ENCODE peak calls at places on chromosomes 12 and 14, in eight cellular contexts. One of them, this sample, is unnamed.

GRCh38 chr12:116432321-116432750 is 126.8 kb upstream of the MAP1LC3B2 start:
- DNase-seq in transverse colon: no peak
- DNase-seq in DMS153: no peak
- DNase-seq in left cardiac atrium: no peak
- DNase-seq in endothelial cell of umbilical vein: no peak
- DNase-seq in NCI-H1436: no peak
- DNase-seq in T47D: peak; percentile 81
- DNase-seq in A549: no peak
- DNase-seq in this sample: peak; percentile 53

GRCh38 chr12:24143928-24144327 is 194.5 kb upstream of the SOX5 start:
- DNase-seq in transverse colon: no peak
- DNase-seq in DMS153: no peak
- DNase-seq in left cardiac atrium: no peak
- DNase-seq in endothelial cell of umbilical vein: no peak
- DNase-seq in NCI-H1436: no peak
- DNase-seq in T47D: no peak
- DNase-seq in A549: no peak
- DNase-seq in this sample: no peak

GRCh38 chr12:13839937-13840336 is 141.5 kb downstream of the GRIN2B start:
- DNase-seq in transverse colon: no peak
- DNase-seq in DMS153: no peak
- DNase-seq in left cardiac atrium: no peak
- DNase-seq in endothelial cell of umbilical vein: no peak
- DNase-seq in NCI-H1436: no peak
- DNase-seq in T47D: no peak
- DNase-seq in A549: no peak
- DNase-seq in this sample: no peak

GRCh38 chr14:101235042-101235871 is 326.0 kb upstream of the DIO3 start:
- DNase-seq in transverse colon: peak; percentile 65
- DNase-seq in DMS153: no peak
- DNase-seq in left cardiac atrium: peak; percentile 44
- DNase-seq in endothelial cell of umbilical vein: peak; percentile 55
- DNase-seq in NCI-H1436: peak; percentile 50
- DNase-seq in T47D: peak; percentile 72
- DNase-seq in A549: peak; percentile 78
- DNase-seq in this sample: peak; percentile 75

GRCh38 chr12:124927325-124928094 is 13.1 kb upstream of the UBC start:
- DNase-seq in transverse colon: peak; percentile 95
- DNase-seq in DMS153: no peak
- DNase-seq in left cardiac atrium: peak; percentile 84
- DNase-seq in endothelial cell of umbilical vein: peak; percentile 95
- DNase-seq in NCI-H1436: no peak
- DNase-seq in T47D: peak; percentile 95
- DNase-seq in A549: peak; percentile 81
- DNase-seq in this sample: peak; percentile 92

GRCh38 chr12:49089831-49090773 is 4.5 kb downstream of the DHH start:
- DNase-seq in transverse colon: no peak
- DNase-seq in DMS153: no peak
- DNase-seq in left cardiac atrium: peak; percentile 66
- DNase-seq in endothelial cell of umbilical vein: peak; percentile 50
- DNase-seq in NCI-H1436: peak; percentile 24
- DNase-seq in T47D: peak; percentile 43
- DNase-seq in A549: no peak
- DNase-seq in this sample: peak; percentile 62

GRCh38 chr12:53299101-53299453 is 418 bp upstream of the MYG1 start:
- DNase-seq in transverse colon: no peak
- DNase-seq in DMS153: no peak
- DNase-seq in left cardiac atrium: no peak
- DNase-seq in endothelial cell of umbilical vein: peak; percentile 72
- DNase-seq in NCI-H1436: no peak
- DNase-seq in T47D: no peak
- DNase-seq in A549: peak; percentile 58
- DNase-seq in this sample: no peak

GRCh38 chr12:67698711-67699603 is 50.4 kb downstream of the DYRK2 start:
- DNase-seq in transverse colon: no peak
- DNase-seq in DMS153: no peak
- DNase-seq in left cardiac atrium: no peak
- DNase-seq in endothelial cell of umbilical vein: no peak
- DNase-seq in NCI-H1436: no peak
- DNase-seq in T47D: no peak
- DNase-seq in A549: no peak
- DNase-seq in this sample: no peak

GRCh38 chr14:94386085-94387031 is 2.0 kb downstream of the SERPINA1 start:
- DNase-seq in transverse colon: no peak
- DNase-seq in DMS153: peak; percentile 37
- DNase-seq in left cardiac atrium: no peak
- DNase-seq in endothelial cell of umbilical vein: no peak
- DNase-seq in NCI-H1436: no peak
- DNase-seq in T47D: peak; percentile 88
- DNase-seq in A549: no peak
- DNase-seq in this sample: no peak

This sample was measured in Right ventricle myocardium superior.